ENCODE peak calls at places on chromosomes 2 and 18, in eight cellular contexts. Q is breast epithelium, Z is pancreas, C is OCI-LY7, W is HepG2, K is heart left ventricle, U is upper lobe of right lung, B is adrenal gland. H is an unnamed sample.

GRCh38 chr2:138029238-138029637 is 65.0 kb downstream of the HNMT start:
- DNase-seq in Q (no peak), Z (no peak), C (no peak), W (no peak), K (no peak), U (no peak), B (no peak), H (peak)

GRCh38 chr2:41932241-41933034 is 115.4 kb upstream of the PKDCC start:
- DNase-seq in Q (no peak), Z (peak), C (no peak), W (no peak), K (peak), U (peak), B (peak), H (peak)

GRCh38 chr2:172083725-172084483 is 1.4 kb upstream of the DLX1 start:
- DNase-seq in Q (no peak), Z (no peak), C (no peak), W (no peak), K (no peak), U (no peak), B (no peak), H (no peak)

GRCh38 chr18:40347261-40347660 is 1607.8 kb upstream of the PIK3C3 start:
- DNase-seq in Q (no peak), Z (no peak), C (no peak), W (no peak), K (no peak), U (no peak), B (no peak), H (no peak)

GRCh38 chr2:36780231-36780808 is 83.8 kb downstream of the VIT start:
- DNase-seq in Q (no peak), Z (no peak), C (peak), W (peak), K (no peak), U (no peak), B (no peak), H (no peak)

GRCh38 chr2:3487931-3488554 is 31.3 kb downstream of the ADI1 start:
- DNase-seq in Q (no peak), Z (no peak), C (no peak), W (no peak), K (no peak), U (peak), B (no peak), H (no peak)

GRCh38 chr18:42545825-42546224 is 569.7 kb downstream of the RIT2 start:
- DNase-seq in Q (no peak), Z (no peak), C (no peak), W (no peak), K (no peak), U (no peak), B (no peak), H (no peak)

GRCh38 chr2:96344011-96344410 is 8.4 kb downstream of the NCAPH start:
- DNase-seq in Q (no peak), Z (no peak), C (no peak), W (no peak), K (no peak), U (no peak), B (no peak), H (no peak)

GRCh38 chr2:65539633-65540032 is 107.2 kb upstream of the SPRED2 start:
- DNase-seq in Q (no peak), Z (no peak), C (no peak), W (no peak), K (no peak), U (no peak), B (no peak), H (no peak)

GRCh38 chr2:85505551-85506238 is 33.3 kb upstream of the MAT2A start:
- DNase-seq in Q (no peak), Z (no peak), C (no peak), W (no peak), K (no peak), U (no peak), B (no peak), H (no peak)

GRCh38 chr2:156585457-156585856 is 149.3 kb downstream of the GPD2 start:
- DNase-seq in Q (no peak), Z (no peak), C (no peak), W (no peak), K (no peak), U (no peak), B (no peak), H (no peak)

GRCh38 chr2:234462218-234462992 is 34.5 kb downstream of the ARL4C start:
- DNase-seq in Q (no peak), Z (no peak), C (no peak), W (peak), K (no peak), U (no peak), B (no peak), H (no peak)

GRCh38 chr2:27885246-27885645 is 4.9 kb downstream of the RBKS start:
- DNase-seq in Q (no peak), Z (no peak), C (no peak), W (no peak), K (no peak), U (no peak), B (no peak), H (no peak)

GRCh38 chr18:44598514-44598913 is 82.2 kb upstream of the SETBP1 start:
- DNase-seq in Q (no peak), Z (no peak), C (no peak), W (no peak), K (no peak), U (no peak), B (no peak), H (no peak)

GRCh38 chr2:238846503-238847431 is 1.1 kb upstream of the TWIST2 start:
- DNase-seq in Q (no peak), Z (no peak), C (no peak), W (no peak), K (no peak), U (no peak), B (no peak), H (no peak)

GRCh38 chr2:100675855-100676254 is 113.1 kb downstream of the PDCL3 start:
- DNase-seq in Q (no peak), Z (no peak), C (no peak), W (no peak), K (no peak), U (no peak), B (no peak), H (no peak)

GRCh38 chr2:127829845-127830246 is 18.9 kb upstream of the WDR33 start:
- DNase-seq in Q (no peak), Z (no peak), C (peak), W (no peak), K (no peak), U (no peak), B (no peak), H (no peak)

GRCh38 chr2:229220254-229220653 is 50.8 kb downstream of the PID1 start:
- DNase-seq in Q (no peak), Z (no peak), C (no peak), W (no peak), K (no peak), U (no peak), B (no peak), H (no peak)

GRCh38 chr2:101697124-101697793 is at the start of gene MAP4K4:
- DNase-seq in Q (peak), Z (peak), C (peak), W (peak), K (peak), U (peak), B (peak), H (peak)

GRCh38 chr2:234847364-234847635 is 104.5 kb upstream of the SH3BP4 start:
- DNase-seq in Q (no peak), Z (no peak), C (no peak), W (no peak), K (no peak), U (no peak), B (no peak), H (no peak)

GRCh38 chr18:38369772-38370690 is 804.4 kb upstream of the CELF4 start:
- DNase-seq in Q (no peak), Z (no peak), C (no peak), W (no peak), K (no peak), U (no peak), B (no peak), H (no peak)

DNA sequence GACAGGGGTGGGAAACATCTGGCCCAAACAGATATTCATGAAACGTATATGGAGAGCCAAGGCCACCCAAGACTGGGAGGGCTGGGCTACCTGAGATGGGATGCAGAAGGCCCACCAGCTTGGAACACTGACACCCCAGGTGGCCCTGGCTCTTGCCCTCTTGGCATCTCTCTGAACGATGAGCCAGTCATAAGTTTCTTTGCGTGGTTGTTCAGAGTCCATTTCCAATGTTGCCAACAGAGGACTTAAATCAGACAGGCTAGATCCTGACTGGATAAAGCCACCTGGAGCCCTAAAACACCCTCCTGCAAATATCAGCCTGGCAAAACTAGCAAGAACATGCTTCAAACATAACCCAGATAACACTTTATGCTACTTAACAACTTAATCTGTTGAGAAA is 42.6 kb downstream of the LPIN2 start:
- DNase-seq in Q (no peak), Z (no peak), C (no peak), W (no peak), K (no peak), U (no peak), B (no peak), H (no peak)
- H3K27ac ChIP-seq in Q (peak), Z (no peak), C (no peak), W (no peak), K (no peak), U (peak), B (peak), H (no peak)

DNA sequence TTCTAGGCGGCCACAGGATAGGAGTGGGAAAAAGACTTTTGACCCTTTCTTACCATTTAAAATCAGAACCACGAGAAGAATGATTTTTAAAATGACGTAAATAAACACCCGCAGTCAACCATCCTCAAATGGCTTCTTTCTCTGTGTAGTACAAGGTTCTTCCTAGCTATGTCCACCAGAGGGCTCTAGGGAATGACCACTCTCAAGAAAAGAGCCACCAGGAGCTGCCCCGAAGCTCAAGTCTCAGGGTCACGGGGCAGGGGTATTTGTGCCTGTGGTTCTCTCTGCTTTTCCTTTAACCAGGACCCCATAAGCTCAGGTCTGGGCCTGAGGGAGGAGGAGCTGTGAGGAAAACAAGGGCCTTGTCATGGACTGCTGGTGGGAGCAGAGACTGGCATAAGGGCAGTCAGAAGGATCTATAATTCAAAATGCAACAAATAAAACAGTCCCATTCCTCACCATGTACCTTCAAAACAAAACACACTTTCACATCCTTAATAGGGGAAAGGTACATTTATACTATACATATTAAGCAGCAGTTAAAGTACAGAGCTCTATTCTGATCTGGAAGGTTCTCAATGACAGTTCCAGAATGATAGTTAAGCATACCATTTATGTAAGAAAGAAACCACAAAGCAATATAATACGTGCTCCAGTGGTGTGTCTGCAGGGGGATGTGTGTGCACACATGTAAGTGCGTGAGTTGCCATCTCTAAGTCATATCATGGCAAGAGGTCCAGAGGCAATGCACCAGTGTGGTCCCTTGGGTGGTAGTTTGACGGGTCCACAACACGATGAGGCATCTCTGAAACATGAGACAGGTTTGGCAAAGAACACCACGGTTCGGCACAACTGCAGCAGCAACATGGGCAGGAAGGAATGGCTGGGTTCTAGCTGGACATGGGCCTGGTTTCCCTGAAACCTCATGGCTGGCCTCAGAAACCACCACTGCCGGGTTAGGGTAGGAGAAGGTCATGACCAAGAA is 18.6 kb downstream of the LYPD1 start:
- DNase-seq in Q (no peak), Z (no peak), C (no peak), W (peak), K (no peak), U (no peak), B (no peak), H (no peak)
- TF ChIP-seq CTCF in Q (no peak), Z (peak), C (no peak), W (peak), K (peak), U (peak), B (peak), H (peak)

GRCh38 chr18:457120-457519 is 43.4 kb downstream of the COLEC12 start:
- DNase-seq in Q (no peak), Z (no peak), C (peak), W (no peak), K (peak), U (no peak), B (peak), H (peak)

GRCh38 chr18:449374-449773 is 51.1 kb downstream of the COLEC12 start:
- DNase-seq in Q (peak), Z (peak), C (no peak), W (peak), K (peak), U (peak), B (no peak), H (no peak)

GRCh38 chr18:456361-456821 is 44.1 kb downstream of the COLEC12 start:
- DNase-seq in Q (no peak), Z (peak), C (no peak), W (no peak), K (peak), U (no peak), B (no peak), H (peak)

GRCh38 chr18:452801-453200 is 47.7 kb downstream of the COLEC12 start:
- DNase-seq in Q (no peak), Z (no peak), C (no peak), W (no peak), K (no peak), U (no peak), B (no peak), H (no peak)

GRCh38 chr18:453399-453798 is 47.1 kb downstream of the COLEC12 start:
- DNase-seq in Q (no peak), Z (no peak), C (no peak), W (no peak), K (no peak), U (no peak), B (no peak), H (no peak)
- H3K4me3 ChIP-seq in Q (no peak), Z (no peak), C (no peak), W (no peak), K (no peak), U (no peak), B (no peak), H (no peak)

GRCh38 chr2:9205481-9205880 is 1.1 kb upstream of the ASAP2 start:
- DNase-seq in Q (no peak), Z (no peak), C (no peak), W (peak), K (no peak), U (no peak), B (no peak), H (no peak)

GRCh38 chr2:9204939-9205338 is 1.7 kb upstream of the ASAP2 start:
- DNase-seq in Q (no peak), Z (no peak), C (no peak), W (peak), K (no peak), U (no peak), B (no peak), H (no peak)

GRCh38 chr2:9206991-9207640 is 504 bp downstream of the ASAP2 start:
- DNase-seq in Q (no peak), Z (peak), C (no peak), W (no peak), K (peak), U (peak), B (peak), H (peak)

GRCh38 chr2:9207641-9208301 is 1.2 kb downstream of the ASAP2 start:
- DNase-seq in Q (no peak), Z (peak), C (no peak), W (no peak), K (no peak), U (peak), B (no peak), H (no peak)

DNA sequence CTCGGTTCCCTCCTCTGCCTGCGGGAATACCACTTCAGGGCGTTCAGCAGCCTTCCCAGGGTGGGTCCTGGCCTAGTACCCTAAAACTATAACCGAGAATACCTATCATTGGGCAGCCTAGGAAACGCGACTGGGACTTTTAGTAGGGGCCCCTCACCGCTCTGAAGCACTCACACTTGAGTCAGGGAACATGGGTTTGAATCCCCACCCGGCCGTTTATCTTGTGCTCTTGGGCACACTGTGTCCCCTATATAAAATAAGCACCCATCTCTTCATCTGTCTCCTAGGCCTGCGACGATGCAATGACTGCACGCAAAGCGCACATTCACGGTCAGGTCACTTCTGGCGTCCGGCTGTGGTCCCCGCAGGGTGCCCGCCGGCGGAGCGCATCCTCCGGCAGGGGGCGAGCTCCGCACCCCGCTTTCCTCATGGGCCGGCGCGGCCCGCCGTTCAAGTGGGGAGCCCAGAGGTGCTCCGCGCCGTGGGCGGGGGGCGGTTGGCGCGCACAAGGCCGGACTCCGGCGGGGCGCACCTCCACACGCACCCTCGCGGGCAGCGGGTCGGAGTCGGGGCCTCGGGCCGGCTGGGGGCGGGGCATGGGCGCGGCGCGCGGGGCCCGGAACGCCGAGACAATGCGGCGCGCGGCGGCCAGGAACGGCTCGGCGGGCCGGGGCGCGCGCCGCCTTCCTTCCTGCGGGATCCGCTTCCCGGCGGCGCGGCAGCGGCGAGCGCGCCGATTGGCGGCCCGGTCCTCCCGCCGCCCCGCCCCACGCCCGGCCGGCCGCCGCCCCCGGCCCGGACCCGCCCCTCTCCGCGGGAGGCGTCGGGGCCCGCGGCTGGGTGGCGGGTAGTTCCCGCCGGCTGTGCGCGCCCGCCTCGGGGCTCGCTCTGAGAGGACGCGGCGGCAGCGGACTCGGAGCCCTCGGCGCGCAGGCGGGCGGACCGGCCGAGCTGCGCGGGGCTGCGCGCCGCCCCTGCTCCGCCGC is at the start of gene ASAP2:
- DNase-seq in Q (peak), Z (peak), C (peak), W (peak), K (peak), U (peak), B (peak), H (peak)
- H3K27ac ChIP-seq in Q (peak), Z (peak), C (no peak), W (peak), K (peak), U (peak), B (peak), H (peak)

GRCh38 chr2:231611273-231612198 is 18.9 kb downstream of the TEX44 start:
- DNase-seq in Q (no peak), Z (peak), C (peak), W (peak), K (peak), U (no peak), B (peak), H (no peak)
- TF ChIP-seq CTCF in Q (no peak), Z (no peak), C (peak), W (peak), K (peak), U (no peak), B (no peak), H (peak)

GRCh38 chr18:23236876-23237468 is 101.7 kb downstream of the CABLES1 start:
- DNase-seq in Q (no peak), Z (no peak), C (no peak), W (no peak), K (no peak), U (no peak), B (no peak), H (no peak)
- H3K4me3 ChIP-seq in Q (no peak), Z (no peak), C (peak), W (no peak), K (no peak), U (no peak), B (no peak), H (peak)

GRCh38 chr2:25375371-25375988 is 33.8 kb upstream of the DNMT3A start:
- DNase-seq in Q (no peak), Z (no peak), C (no peak), W (no peak), K (no peak), U (peak), B (peak), H (no peak)

GRCh38 chr2:25377822-25378421 is 36.2 kb upstream of the DNMT3A start:
- DNase-seq in Q (peak), Z (no peak), C (no peak), W (no peak), K (no peak), U (peak), B (no peak), H (no peak)

GRCh38 chr2:25375989-25376545 is 34.3 kb upstream of the DNMT3A start:
- DNase-seq in Q (peak), Z (no peak), C (no peak), W (no peak), K (no peak), U (no peak), B (no peak), H (no peak)

GRCh38 chr2:25378731-25379490 is 37.2 kb upstream of the DNMT3A start:
- DNase-seq in Q (peak), Z (no peak), C (no peak), W (no peak), K (no peak), U (peak), B (peak), H (no peak)

DNA sequence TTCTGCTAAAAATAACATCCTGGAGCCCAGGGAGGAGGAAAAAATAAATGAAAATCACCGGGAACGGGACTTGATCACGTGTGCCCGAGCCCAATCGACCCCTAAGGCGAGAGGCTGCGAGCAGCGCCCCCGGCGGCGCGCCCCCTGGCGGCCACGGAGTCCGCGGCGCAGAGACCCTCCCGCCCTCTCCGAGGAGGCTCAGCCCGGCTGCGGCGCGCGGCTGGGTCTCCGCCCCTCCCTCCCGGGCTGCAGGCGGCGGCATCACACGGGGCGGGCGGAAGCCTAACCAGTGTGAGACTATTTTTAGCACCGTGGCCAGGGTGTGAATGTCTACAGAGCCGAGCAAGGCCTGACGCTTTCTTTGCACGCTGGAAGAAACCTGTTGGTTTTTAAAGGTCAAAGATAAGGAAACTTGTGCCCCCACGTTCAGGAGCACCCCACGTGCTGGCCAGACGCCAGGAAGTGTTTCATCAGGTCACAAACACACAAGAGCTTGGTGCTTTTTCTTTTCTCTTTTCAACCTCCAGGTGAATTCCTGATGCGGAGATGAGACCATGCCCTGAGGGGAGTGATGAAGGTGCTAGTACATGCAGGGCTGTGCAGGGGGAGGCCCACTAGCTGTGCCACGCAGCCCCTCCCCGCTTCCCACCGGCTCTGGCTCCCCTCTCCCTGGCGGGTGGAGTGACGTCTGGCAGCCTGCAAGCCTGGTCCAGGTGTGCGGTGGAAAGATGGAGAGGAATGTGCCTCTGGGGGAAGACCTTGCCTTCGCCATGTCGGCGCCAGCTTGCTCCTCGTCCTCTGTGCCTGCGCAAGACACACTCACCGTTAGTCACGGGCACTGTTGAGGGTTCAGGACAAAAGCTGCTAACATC is 35.3 kb upstream of the DNMT3A start:
- DNase-seq in Q (peak), Z (peak), C (peak), W (peak), K (peak), U (peak), B (peak), H (peak)
- H3K27ac ChIP-seq in Q (peak), Z (peak), C (peak), W (no peak), K (no peak), U (peak), B (no peak), H (peak)

H was measured in left ventricle myocardium inferior.